ENCODE peak calls at places on chromosomes 1 and 21, in five cellular contexts. C is ovary, W is adrenal gland, G is IMR-90, A is A549. O is an unnamed sample.

GRCh38 chr1:54284781-54285563 is 85.0 kb downstream of the MRPL37 start:
- DNase-seq in C (no peak), W (no peak), G (no peak), A (no peak), O (no peak)

GRCh38 chr21:14869984-14870840 is 194.6 kb downstream of the NRIP1 start:
- DNase-seq in C (no peak), W (no peak), G (no peak), A (no peak), O (no peak)

GRCh38 chr21:45804809-45805313 is 161.3 kb downstream of the PCBP3 start:
- DNase-seq in C (no peak), W (no peak), G (no peak), A (no peak), O (no peak)

GRCh38 chr1:86410879-86411278 is 13.1 kb upstream of the CLCA2 start:
- DNase-seq in C (no peak), W (no peak), G (no peak), A (no peak), O (no peak)

GRCh38 chr21:30102881-30103280 is 63.7 kb downstream of the CLDN17 start:
- DNase-seq in C (no peak), W (no peak), G (no peak), A (no peak), O (no peak)

GRCh38 chr1:231934797-231935196 is 308.2 kb downstream of the DISC1 start:
- DNase-seq in C (no peak), W (no peak), G (peak), A (peak), O (no peak)

GRCh38 chr1:12141533-12141855 is 25.3 kb upstream of the TNFRSF1B start:
- DNase-seq in C (no peak), W (no peak), G (no peak), A (no peak), O (no peak)

GRCh38 chr1:232183802-232184201 is 446.1 kb downstream of the SIPA1L2 start:
- DNase-seq in C (no peak), W (no peak), G (no peak), A (no peak), O (no peak)

GRCh38 chr1:160400284-160400645 is at the start of gene VANGL2:
- DNase-seq in C (peak), W (peak), G (peak), A (peak), O (no peak)

GRCh38 chr1:30929135-30929889 is 20.8 kb upstream of the SDC3 start:
- DNase-seq in C (no peak), W (peak), G (peak), A (peak), O (no peak)

GRCh38 chr1:233631810-233632375 is 18.0 kb downstream of the KCNK1 start:
- DNase-seq in C (no peak), W (no peak), G (no peak), A (no peak), O (no peak)

GRCh38 chr1:192702212-192702993 is 66.5 kb downstream of the RGS13 start:
- DNase-seq in C (no peak), W (no peak), G (peak), A (peak), O (no peak)

GRCh38 chr1:19300211-19300610 is 11.6 kb upstream of the AKR7A3 start:
- DNase-seq in C (no peak), W (no peak), G (no peak), A (no peak), O (no peak)

GRCh38 chr21:21415741-21416140 is 417.5 kb downstream of the NCAM2 start:
- DNase-seq in C (no peak), W (no peak), G (no peak), A (no peak), O (no peak)

GRCh38 chr1:170032531-170033295 is 41.8 kb downstream of the KIFAP3 start:
- DNase-seq in C (no peak), W (no peak), G (peak), A (no peak), O (no peak)

GRCh38 chr1:85245456-85245855 is 14.0 kb downstream of the C1orf52 start:
- DNase-seq in C (no peak), W (no peak), G (no peak), A (no peak), O (no peak)

GRCh38 chr1:62426238-62426637 is 10.6 kb upstream of the USP1 start:
- DNase-seq in C (no peak), W (no peak), G (no peak), A (no peak), O (no peak)

GRCh38 chr21:33196956-33197374 is 32.8 kb upstream of the IFNAR2 start:
- DNase-seq in C (peak), W (peak), G (peak), A (peak), O (no peak)

GRCh38 chr1:18182518-18183160 is 75.0 kb downstream of the IGSF21 start:
- DNase-seq in C (no peak), W (peak), G (no peak), A (peak), O (no peak)

GRCh38 chr1:156893048-156893953 is at the start of gene PEAR1:
- DNase-seq in C (peak), W (peak), G (peak), A (no peak), O (no peak)
- TF ChIP-seq POLR2A in C (no peak), W (peak), G (no peak), A (no peak), O (no peak)

GRCh38 chr21:31668651-31669491 is 9.4 kb downstream of the SOD1 start:
- DNase-seq in C (no peak), W (no peak), G (no peak), A (no peak), O (no peak)

GRCh38 chr21:31667141-31667540 is 7.6 kb downstream of the SOD1 start:
- DNase-seq in C (no peak), W (no peak), G (no peak), A (no peak), O (no peak)

GRCh38 chr21:31665397-31665796 is 5.9 kb downstream of the SOD1 start:
- DNase-seq in C (no peak), W (peak), G (peak), A (peak), O (no peak)

GRCh38 chr21:31666445-31667010 is 7.0 kb downstream of the SOD1 start:
- DNase-seq in C (no peak), W (no peak), G (no peak), A (no peak), O (no peak)

DNA sequence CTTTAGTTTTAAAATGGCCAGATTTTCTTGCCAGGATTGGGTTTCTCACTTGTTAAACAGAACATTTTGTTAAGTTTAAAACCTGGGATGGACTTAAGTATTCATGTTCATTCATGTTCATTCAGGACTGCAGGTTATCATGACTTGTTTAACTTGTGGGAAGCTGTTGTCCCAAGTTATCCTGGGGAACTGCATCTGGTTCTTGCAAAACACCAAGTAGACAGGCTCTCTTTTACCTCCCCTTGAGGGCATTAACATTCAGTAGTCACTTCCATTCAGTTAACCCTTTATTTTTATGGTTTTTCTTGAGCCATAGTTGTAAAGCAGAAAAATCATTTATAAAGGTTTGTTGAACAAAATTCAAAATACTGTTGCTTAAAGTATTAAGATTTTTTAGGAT is 8.1 kb downstream of the SOD1 start:
- DNase-seq in C (no peak), W (no peak), G (no peak), A (no peak), O (no peak)
- TF ChIP-seq POLR2A in C (no peak), W (no peak), G (no peak), A (no peak), O (no peak)

GRCh38 chr1:1891349-1892078 is 627 bp upstream of the GNB1 start:
- DNase-seq in C (peak), W (peak), G (peak), A (no peak), O (no peak)
- TF ChIP-seq POLR2A in C (peak), W (peak), G (no peak), A (peak), O (no peak)

DNA sequence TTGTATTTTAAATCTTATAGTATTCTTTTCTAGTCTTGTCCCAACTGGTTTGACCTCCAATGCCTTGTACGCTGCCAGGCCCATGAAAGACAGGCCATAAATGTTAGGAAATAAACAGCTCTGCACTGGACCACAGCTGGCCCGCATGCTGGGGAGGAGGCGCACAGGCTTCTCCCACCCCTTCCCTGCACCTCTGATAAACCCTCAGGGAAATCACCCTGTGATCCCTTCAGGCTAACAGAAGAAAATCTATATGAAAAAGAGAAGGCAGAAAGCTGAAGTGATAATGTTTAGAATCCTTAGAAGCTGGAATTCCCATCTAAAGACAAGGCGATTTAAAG is 41.5 kb downstream of the COLGALT2 start:
- DNase-seq in C (no peak), W (no peak), G (no peak), A (no peak), O (no peak)
- TF ChIP-seq POLR2A in C (no peak), W (no peak), G (no peak), A (no peak), O (no peak)

DNA sequence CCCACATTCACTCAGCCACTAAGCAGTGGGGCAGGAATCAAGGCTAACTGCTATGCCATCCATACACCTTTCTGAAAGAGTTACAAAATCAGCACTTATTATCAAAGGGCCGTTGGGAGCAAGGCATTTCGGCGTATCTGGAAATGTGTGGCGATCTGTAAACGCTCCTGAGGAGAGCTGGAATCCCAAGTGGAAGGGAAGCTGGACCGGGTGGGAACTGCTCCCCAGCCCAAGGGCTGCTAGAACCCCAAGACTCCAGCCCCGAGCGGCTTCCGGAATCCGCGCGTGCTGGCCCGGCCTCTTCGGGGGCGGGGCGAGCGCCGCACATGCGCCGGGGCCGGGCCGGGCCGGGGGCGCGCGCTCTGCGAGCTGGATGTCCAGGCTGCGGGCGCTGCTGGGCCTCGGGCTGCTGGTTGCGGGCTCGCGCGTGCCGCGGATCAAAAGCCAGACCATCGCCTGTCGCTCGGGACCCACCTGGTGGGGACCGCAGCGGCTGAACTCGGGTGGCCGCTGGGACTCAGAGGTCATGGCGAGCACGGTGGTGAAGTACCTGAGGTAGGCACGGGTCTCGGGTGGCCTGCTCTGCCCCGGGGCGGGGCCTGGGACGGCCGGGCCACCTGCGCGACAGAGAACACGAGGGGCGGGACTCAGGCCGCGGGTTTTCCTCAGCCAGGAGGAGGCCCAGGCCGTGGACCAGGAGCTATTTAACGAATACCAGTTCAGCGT is at the start of gene NAXE:
- DNase-seq in C (peak), W (peak), G (peak), A (peak), O (no peak)
- TF ChIP-seq POLR2A in C (peak), W (peak), G (peak), A (peak), O (peak)

O was measured in esophagus squamous epithelium.